ENCODE peak calls at places on chromosomes 12 and 14, in eight cellular contexts. X is progenitor cell of endocrine pancreas; L is nephron progenitor cell; B is Calu3; K is fibroblast of lung; D is CD8-positive, alpha-beta T cell; W is A549; R is Panc1. C is an unnamed sample.
A peak's percentile ranks its signal among the peaks of the same experiment; 100 is the strongest.

GRCh38 chr14:50320279-50320678 is 8.2 kb downstream of the DMAC2L start:
- DNase-seq in R (no peak), L (no peak), K (peak; percentile 65), B (no peak), W (no peak), D (no peak), X (no peak), C (peak; percentile 49)

GRCh38 chr14:65261946-65262345 is 150.6 kb upstream of the FUT8 start:
- DNase-seq in K (no peak), X (no peak), R (no peak), B (no peak), L (no peak), W (no peak), D (no peak), C (no peak)

GRCh38 chr12:12786716-12787601 is 1.5 kb downstream of the APOLD1 start:
- DNase-seq in X (peak; percentile 61), R (no peak), K (peak; percentile 81), L (peak; percentile 59), D (peak; percentile 67), W (peak; percentile 91), B (peak; percentile 81), C (peak; percentile 85)

GRCh38 chr12:111056618-111057521 is 136.5 kb upstream of the MYL2 start:
- DNase-seq in X (no peak), K (no peak), L (no peak), B (no peak), D (peak; percentile 52), W (no peak), R (no peak), C (no peak)

GRCh38 chr12:88351121-88351520 is 209.0 kb downstream of the TMTC3 start:
- DNase-seq in K (no peak), X (no peak), B (no peak), D (no peak), L (no peak), R (no peak), W (no peak), C (no peak)

GRCh38 chr12:76032043-76032981 is 736 bp upstream of the PHLDA1 start:
- DNase-seq in R (no peak), B (peak; percentile 40), W (peak; percentile 46), L (peak; percentile 15), K (peak; percentile 75), X (no peak), D (no peak), C (peak; percentile 45)

GRCh38 chr12:75041481-75041880 is 168.2 kb downstream of the KCNC2 start:
- DNase-seq in K (no peak), D (no peak), L (no peak), B (no peak), R (no peak), X (no peak), W (no peak), C (no peak)

GRCh38 chr14:23057757-23058653 is 685 bp upstream of the CDH24 start:
- DNase-seq in L (peak; percentile 95), W (peak; percentile 87), K (peak; percentile 81), B (peak; percentile 94), D (peak; percentile 80), X (peak; percentile 93), R (peak; percentile 70), C (peak; percentile 94)

GRCh38 chr14:22180045-22180444 is 409.0 kb downstream of the DAD1 start:
- DNase-seq in L (no peak), K (no peak), R (no peak), D (no peak), X (no peak), W (no peak), B (no peak), C (no peak)

GRCh38 chr12:124792961-124793441 is 70.7 kb downstream of the SCARB1 start:
- DNase-seq in K (no peak), D (no peak), X (no peak), B (no peak), R (no peak), L (no peak), W (no peak), C (no peak)

GRCh38 chr12:13204428-13204827 is 7.9 kb downstream of the EMP1 start:
- DNase-seq in K (peak; percentile 90), B (peak; percentile 36), L (no peak), D (no peak), X (no peak), W (no peak), R (no peak), C (peak; percentile 50)

DNA sequence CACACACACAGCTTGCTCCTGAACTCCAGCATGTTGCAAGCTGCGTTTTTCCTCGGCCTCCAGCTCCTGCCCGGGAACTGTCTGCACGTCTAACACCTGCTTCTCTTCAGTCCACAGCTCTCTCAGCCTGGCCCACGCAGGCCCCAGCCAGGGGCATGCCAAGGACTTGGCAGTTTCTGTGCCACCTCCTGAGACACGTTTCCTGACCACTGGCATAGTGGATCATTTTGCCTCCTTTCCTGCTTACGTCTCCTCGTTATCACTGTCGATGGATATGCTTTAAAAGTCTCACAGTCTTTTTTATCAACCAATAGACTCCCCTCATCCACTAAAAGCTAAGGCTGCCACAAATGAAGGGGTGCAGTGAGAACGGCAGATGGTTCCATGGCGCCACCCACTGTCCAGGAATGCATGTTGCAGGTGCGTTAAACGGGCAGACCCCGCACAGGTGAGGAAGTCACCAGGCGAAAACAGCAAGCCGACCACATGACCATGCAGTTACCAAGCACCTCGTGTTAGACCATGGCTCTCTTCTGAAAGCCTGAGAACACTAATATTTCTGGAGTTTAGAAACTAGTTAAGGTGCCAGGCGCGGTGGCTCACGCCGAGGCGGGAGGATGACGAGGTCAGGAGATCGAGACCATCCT is 14.7 kb upstream of the TEAD4 start:
- DNase-seq in X (peak; percentile 80), R (no peak), W (peak; percentile 52), B (peak; percentile 84), K (peak; percentile 64), D (peak; percentile 14), L (peak; percentile 64), C (peak; percentile 53)
- TF ChIP-seq CTCF in X (peak; percentile 95), R (peak; percentile 84), W (peak; percentile 79), B (peak; percentile 79), K (peak; percentile 62), D (peak; percentile 65), L (peak; percentile 62), C (peak; percentile 73)

GRCh38 chr14:95026851-95027463 is 130.4 kb downstream of the DICER1 start:
- DNase-seq in X (no peak), B (no peak), K (no peak), L (no peak), D (no peak), W (no peak), R (no peak), C (no peak)
- TF ChIP-seq CTCF in X (no peak), B (no peak), K (no peak), L (no peak), D (no peak), W (no peak), R (no peak), C (no peak)

GRCh38 chr12:107929436-107929835 is 154.9 kb downstream of the ASCL4 start:
- DNase-seq in W (peak; percentile 35), D (no peak), B (no peak), R (no peak), X (no peak), L (no peak), K (peak; percentile 4), C (peak; percentile 21)
- TF ChIP-seq CTCF in W (peak; percentile 41), D (no peak), B (no peak), R (peak; percentile 58), X (peak; percentile 31), L (peak; percentile 36), K (peak; percentile 9), C (peak; percentile 15)

GRCh38 chr14:59355101-59355500 is 110.1 kb downstream of the GPR135 start:
- DNase-seq in X (no peak), L (no peak), D (no peak), R (no peak), K (no peak), W (no peak), B (no peak), C (no peak)
- TF ChIP-seq CTCF in X (no peak), L (no peak), D (no peak), R (no peak), K (no peak), W (no peak), B (no peak), C (no peak)

GRCh38 chr14:68791078-68791983 is 1.5 kb downstream of the ZFP36L1 start:
- DNase-seq in B (peak; percentile 29), K (peak; percentile 54), D (no peak), L (no peak), X (no peak), W (no peak), R (no peak), C (no peak)

GRCh38 chr14:68788275-68789001 is 4.4 kb downstream of the ZFP36L1 start:
- DNase-seq in D (no peak), W (no peak), R (no peak), K (peak; percentile 24), X (no peak), B (no peak), L (no peak), C (no peak)

GRCh38 chr14:68789002-68789797 is 3.7 kb downstream of the ZFP36L1 start:
- DNase-seq in W (peak; percentile 45), L (peak; percentile 68), R (no peak), K (peak; percentile 81), X (peak; percentile 70), D (peak; percentile 84), B (peak; percentile 91), C (peak; percentile 82)

GRCh38 chr14:68790656-68791077 is 2.2 kb downstream of the ZFP36L1 start:
- DNase-seq in X (no peak), K (no peak), D (no peak), L (no peak), R (no peak), W (no peak), B (no peak), C (no peak)

GRCh38 chr14:68789798-68790655 is 2.8 kb downstream of the ZFP36L1 start:
- DNase-seq in K (peak; percentile 39), L (no peak), X (no peak), W (no peak), D (no peak), B (peak; percentile 24), R (no peak), C (no peak)
- TF ChIP-seq CTCF in K (no peak), L (no peak), X (no peak), W (no peak), D (no peak), B (no peak), R (no peak), C (no peak)

GRCh38 chr12:96208801-96209534 is 14.8 kb downstream of the ELK3 start:
- DNase-seq in R (no peak), W (no peak), D (no peak), K (no peak), L (no peak), X (no peak), B (no peak), C (peak; percentile 61)
- TF ChIP-seq CTCF in R (no peak), W (no peak), D (no peak), K (no peak), L (no peak), X (no peak), B (no peak), C (no peak)

GRCh38 chr12:109943811-109944210 is 43.7 kb downstream of the TCHP start:
- DNase-seq in K (no peak), W (no peak), X (no peak), B (no peak), R (no peak), L (no peak), D (no peak), C (peak; percentile 17)
- TF ChIP-seq CTCF in K (no peak), W (no peak), X (no peak), B (no peak), R (no peak), L (no peak), D (no peak), C (no peak)

DNA sequence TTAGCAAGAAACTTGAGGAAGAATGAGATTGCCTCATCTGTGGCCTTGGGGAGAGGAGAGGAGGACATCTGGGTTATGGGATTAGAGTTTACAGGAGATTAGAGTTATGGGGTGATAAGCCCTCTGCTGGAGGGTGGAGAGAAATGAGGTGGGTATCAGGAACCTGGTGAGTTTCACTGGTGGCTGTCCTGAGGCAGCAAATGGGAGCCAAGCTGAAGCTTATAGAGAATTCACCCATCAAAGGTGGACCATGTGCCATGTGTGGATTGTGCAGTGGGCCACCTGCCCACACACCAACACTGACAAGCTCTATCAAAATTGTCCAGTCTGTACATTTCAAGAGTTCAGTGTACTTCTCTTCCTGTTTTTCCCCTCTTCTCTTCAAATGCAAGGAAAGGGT is 135.3 kb downstream of the AEBP2 start:
- DNase-seq in K (no peak), L (no peak), R (no peak), D (no peak), B (no peak), X (no peak), W (peak; percentile 10), C (no peak)
- TF ChIP-seq CTCF in K (no peak), L (no peak), R (peak; percentile 22), D (no peak), B (no peak), X (no peak), W (no peak), C (peak; percentile 8)